ENCODE peak calls at places on chromosomes 16 and 17, in six cellular contexts. P is mucosa of descending colon, V is GM23338, R is fibroblast of pulmonary artery, U is GM12864, L is B cell. B is an unnamed sample.

GRCh38 chr17:27756467-27757371 is 43.6 kb downstream of the NOS2 start:
- DNase-seq in P (peak; percentile 62), V (peak; percentile 62), R (peak; percentile 72), U (peak; percentile 31), L (peak; percentile 21), B (peak; percentile 29)

GRCh38 chr17:19302791-19303233 is 59.7 kb downstream of the B9D1 start:
- DNase-seq in P (no peak), V (no peak), R (no peak), U (no peak), L (no peak), B (peak; percentile 18)

GRCh38 chr17:73013299-73013698 is 79.2 kb downstream of the SLC39A11 start:
- DNase-seq in P (no peak), V (no peak), R (no peak), U (no peak), L (no peak), B (no peak)

GRCh38 chr17:60169921-60170817 is 20.4 kb downstream of the CA4 start:
- DNase-seq in P (peak; percentile 87), V (no peak), R (peak; percentile 80), U (no peak), L (no peak), B (peak; percentile 86)

GRCh38 chr17:43673516-43674323 is 12.0 kb upstream of the MEOX1 start:
- DNase-seq in P (peak; percentile 83), V (peak; percentile 83), R (peak; percentile 76), U (no peak), L (peak; percentile 71), B (peak; percentile 83)

GRCh38 chr16:57301126-57301817 is 16.8 kb upstream of the PLLP start:
- DNase-seq in P (peak; percentile 51), V (peak; percentile 65), R (no peak), U (no peak), L (no peak), B (peak; percentile 49)

GRCh38 chr17:9566067-9566466 is 9.6 kb downstream of the STX8 start:
- DNase-seq in P (no peak), V (no peak), R (no peak), U (no peak), L (no peak), B (no peak)

GRCh38 chr16:47946077-47946476 is 209.7 kb downstream of the ABCC12 start:
- DNase-seq in P (no peak), V (no peak), R (no peak), U (no peak), L (no peak), B (no peak)

GRCh38 chr16:19517424-19518089 is 4.3 kb downstream of the GDE1 start:
- DNase-seq in P (no peak), V (no peak), R (no peak), U (no peak), L (no peak), B (no peak)

GRCh38 chr17:14282700-14283099 is 18.2 kb upstream of the HS3ST3B1 start:
- DNase-seq in P (no peak), V (no peak), R (no peak), U (no peak), L (no peak), B (no peak)

GRCh38 chr17:32565401-32565800 is 78.6 kb downstream of the CDK5R1 start:
- DNase-seq in P (no peak), V (no peak), R (no peak), U (no peak), L (no peak), B (no peak)

GRCh38 chr17:55341432-55341831 is 76.7 kb downstream of the HLF start:
- DNase-seq in P (no peak), V (no peak), R (no peak), U (peak; percentile 13), L (no peak), B (no peak)

GRCh38 chr16:85428899-85429775 is 184.0 kb upstream of the GSE1 start:
- DNase-seq in P (peak; percentile 27), V (no peak), R (no peak), U (no peak), L (no peak), B (no peak)

GRCh38 chr16:3716831-3717234 is 491 bp downstream of the TRAP1 start:
- DNase-seq in P (no peak), V (peak; percentile 60), R (no peak), U (no peak), L (no peak), B (peak; percentile 56)

GRCh38 chr16:81810361-81810760 is 31.3 kb downstream of the PLCG2 start:
- DNase-seq in P (no peak), V (no peak), R (no peak), U (no peak), L (no peak), B (no peak)

GRCh38 chr16:86016201-86016965 is 117.4 kb downstream of the IRF8 start:
- DNase-seq in P (peak; percentile 39), V (peak; percentile 78), R (peak; percentile 74), U (no peak), L (peak; percentile 66), B (peak; percentile 43)

GRCh38 chr16:89201467-89202377 is 1.4 kb upstream of the SLC22A31 start:
- DNase-seq in P (peak; percentile 93), V (peak; percentile 92), R (peak; percentile 71), U (no peak), L (peak; percentile 96), B (peak; percentile 88)

GRCh38 chr17:63356275-63356905 is 89.7 kb downstream of the CYB561 start:
- DNase-seq in P (no peak), V (no peak), R (peak; percentile 87), U (no peak), L (no peak), B (peak; percentile 48)

GRCh38 chr16:75038036-75038959 is 39.5 kb downstream of the ZNRF1 start:
- DNase-seq in P (no peak), V (no peak), R (peak; percentile 78), U (no peak), L (no peak), B (no peak)

GRCh38 chr16:66293932-66294331 is 72.6 kb upstream of the CDH5 start:
- DNase-seq in P (no peak), V (no peak), R (no peak), U (no peak), L (no peak), B (no peak)

GRCh38 chr17:74457146-74457819 is 9.2 kb upstream of the CD300A start:
- DNase-seq in P (peak; percentile 85), V (peak; percentile 89), R (peak; percentile 73), U (no peak), L (peak; percentile 82), B (peak; percentile 82)

GRCh38 chr17:4599505-4600281 is 15.4 kb downstream of the SMTNL2 start:
- DNase-seq in P (no peak), V (peak; percentile 74), R (peak; percentile 51), U (no peak), L (no peak), B (no peak)

GRCh38 chr17:15361592-15361991 is 20.2 kb upstream of the TEKT3 start:
- DNase-seq in P (no peak), V (no peak), R (no peak), U (no peak), L (no peak), B (no peak)

GRCh38 chr16:11142261-11142630 is 113.8 kb downstream of the SOCS1 start:
- DNase-seq in P (no peak), V (no peak), R (no peak), U (no peak), L (no peak), B (no peak)

GRCh38 chr17:5020502-5021023 is 14.7 kb downstream of the SLC52A1 start:
- DNase-seq in P (no peak), V (no peak), R (no peak), U (no peak), L (no peak), B (no peak)

GRCh38 chr16:84718-85452 is 6.9 kb downstream of the MPG start:
- DNase-seq in P (no peak), V (no peak), R (peak; percentile 93), U (peak; percentile 24), L (peak; percentile 88), B (peak; percentile 81)

GRCh38 chr17:42886283-42887176 is 14.1 kb upstream of the G6PC1 start:
- DNase-seq in P (no peak), V (no peak), R (no peak), U (no peak), L (no peak), B (no peak)

GRCh38 chr16:27764869-27765675 is 215.1 kb downstream of the KATNIP start:
- DNase-seq in P (no peak), V (no peak), R (no peak), U (no peak), L (no peak), B (no peak)

GRCh38 chr17:31595076-31595475 is 203.6 kb downstream of the RAB11FIP4 start:
- DNase-seq in P (no peak), V (no peak), R (no peak), U (no peak), L (no peak), B (no peak)

GRCh38 chr16:6428861-6429260 is 903.8 kb upstream of the RBFOX1 start:
- DNase-seq in P (no peak), V (no peak), R (no peak), U (no peak), L (no peak), B (no peak)

GRCh38 chr17:499836-500543 is 147.4 kb upstream of the RPH3AL start:
- DNase-seq in P (no peak), V (peak; percentile 23), R (no peak), U (no peak), L (no peak), B (no peak)

GRCh38 chr16:3170440-3171180 is 17.4 kb upstream of the OR1F1 start:
- DNase-seq in P (no peak), V (peak; percentile 87), R (no peak), U (no peak), L (no peak), B (no peak)

GRCh38 chr17:79721993-79722671 is 8.6 kb upstream of the ENPP7 start:
- DNase-seq in P (no peak), V (peak; percentile 81), R (no peak), U (no peak), L (no peak), B (no peak)
- TF ChIP-seq CTCF in P (no peak), V (peak; percentile 57), R (peak; percentile 20), U (peak; percentile 21), L (no peak), B (no peak)

DNA sequence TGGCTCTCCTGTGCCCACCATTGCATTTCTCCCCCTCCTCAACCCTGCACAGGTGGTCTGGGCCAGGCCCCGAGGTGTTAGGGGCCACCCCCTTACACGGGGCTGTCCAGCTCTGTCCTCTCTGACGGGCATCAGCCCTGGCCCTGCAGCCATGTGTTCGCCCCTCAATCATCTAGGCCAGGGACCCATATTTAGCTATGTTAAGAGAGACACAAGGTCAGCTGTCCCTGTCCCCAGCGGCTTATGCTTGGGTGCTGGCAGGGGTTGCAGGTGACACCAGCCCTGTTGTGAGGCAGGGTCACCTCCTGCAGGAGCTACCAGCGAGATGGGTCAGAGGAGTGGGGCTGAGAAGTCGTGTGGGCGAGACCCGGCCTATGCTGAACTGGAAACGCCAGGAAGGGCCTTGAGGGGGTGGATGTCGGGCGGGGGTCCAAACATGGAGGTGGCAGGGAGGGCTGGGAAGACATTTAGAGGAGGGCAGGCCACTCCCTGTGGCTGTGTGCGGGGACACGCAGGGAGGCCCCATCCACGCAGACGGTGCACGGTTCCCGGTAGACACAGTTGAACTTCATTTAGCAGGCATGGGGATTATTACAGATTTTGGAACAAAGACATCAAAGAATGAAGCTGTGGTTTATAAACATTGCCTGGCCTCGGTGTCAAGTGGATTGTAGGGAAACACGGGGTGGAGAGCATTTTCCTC is 133.2 kb upstream of the CHMP6 start:
- DNase-seq in P (no peak), V (no peak), R (no peak), U (no peak), L (no peak), B (peak; percentile 30)
- TF ChIP-seq CTCF in P (no peak), V (no peak), R (no peak), U (no peak), L (no peak), B (no peak)

GRCh38 chr16:49755291-49755611 is 100.7 kb downstream of the ZNF423 start:
- DNase-seq in P (no peak), V (peak; percentile 59), R (peak; percentile 58), U (no peak), L (no peak), B (no peak)
- TF ChIP-seq CTCF in P (peak; percentile 13), V (peak; percentile 43), R (peak; percentile 70), U (peak; percentile 13), L (no peak), B (peak; percentile 27)

GRCh38 chr16:84084570-84085270 is 32.0 kb downstream of the MBTPS1 start:
- DNase-seq in P (peak; percentile 74), V (peak; percentile 95), R (peak; percentile 72), U (peak; percentile 60), L (peak; percentile 66), B (peak; percentile 57)
- TF ChIP-seq CTCF in P (peak; percentile 54), V (peak; percentile 82), R (peak; percentile 82), U (peak; percentile 93), L (peak; percentile 77), B (peak; percentile 65)

B was measured in Peyer's patch.